ENCODE peak calls at places on chromosomes 2 and 18, in ten cellular contexts. D is T-cell; N is mammary epithelial cell; J is EL; S is stimulated activated CD4-positive, alpha-beta T cell treated with anti-CD3 and anti-CD28 coated beads, Interleukin-1b, Interleukin-23, amount 100 ng/mL, for 24 hours; V is cerebellum; R is NCI-H1092 treated with DMSO at 0.1 percent for 48 hours; P is germinal center; G is stimulated activated CD8-positive, alpha-beta memory T cell treated with anti-CD3 and anti-CD28 coated beads, Interleukin-7, amount 100 ng/mL, for 4 hours; C is NCI-H1436. K is an unnamed sample.

GRCh38 chr2:64405476-64406406 is 48.2 kb upstream of the LGALSL start:
- DNase-seq in D (no peak), N (peak), J (peak), S (no peak), V (no peak), R (no peak), P (no peak), G (no peak), C (no peak), K (no peak)

GRCh38 chr2:112204411-112204810 is 50.4 kb downstream of the ZC3H8 start:
- DNase-seq in D (no peak), N (no peak), J (no peak), S (no peak), V (no peak), R (peak), P (no peak), G (no peak), C (no peak), K (no peak)

GRCh38 chr2:85699325-85699724 is 5.2 kb downstream of the GNLY start:
- DNase-seq in D (no peak), N (no peak), J (no peak), S (no peak), V (no peak), R (no peak), P (no peak), G (no peak), C (no peak), K (no peak)

GRCh38 chr2:186913870-186914269 is 64.9 kb upstream of the ZSWIM2 start:
- DNase-seq in D (no peak), N (no peak), J (no peak), S (no peak), V (no peak), R (no peak), P (no peak), G (no peak), C (no peak), K (peak)

GRCh38 chr2:165293439-165294420 is 54.5 kb downstream of the SCN2A start:
- DNase-seq in D (peak), N (peak), J (peak), S (no peak), V (peak), R (peak), P (peak), G (no peak), C (peak), K (peak)

GRCh38 chr2:215527738-215528137 is 91.9 kb upstream of the FN1 start:
- DNase-seq in D (no peak), N (no peak), J (peak), S (no peak), V (no peak), R (no peak), P (no peak), G (no peak), C (no peak), K (no peak)

GRCh38 chr2:85215074-85216050 is 82.2 kb downstream of the TCF7L1 start:
- DNase-seq in D (no peak), N (peak), J (peak), S (no peak), V (peak), R (peak), P (no peak), G (no peak), C (peak), K (no peak)

GRCh38 chr18:76274470-76275289 is 220.4 kb downstream of the ZNF516 start:
- DNase-seq in D (no peak), N (no peak), J (peak), S (no peak), V (peak), R (peak), P (no peak), G (no peak), C (peak), K (peak)

GRCh38 chr2:231099918-231100317 is 24.9 kb downstream of the HTR2B start:
- DNase-seq in D (no peak), N (no peak), J (no peak), S (no peak), V (no peak), R (no peak), P (no peak), G (no peak), C (no peak), K (no peak)

GRCh38 chr2:236657801-236658200 is 88.2 kb downstream of the ACKR3 start:
- DNase-seq in D (no peak), N (no peak), J (peak), S (no peak), V (no peak), R (no peak), P (no peak), G (no peak), C (no peak), K (no peak)

GRCh38 chr2:109453596-109453995 is 160.2 kb downstream of the SEPTIN10 start:
- DNase-seq in D (no peak), N (no peak), J (no peak), S (no peak), V (no peak), R (no peak), P (no peak), G (no peak), C (no peak), K (no peak)

GRCh38 chr18:79383388-79384056 is 12.2 kb upstream of the NFATC1 start:
- DNase-seq in D (no peak), N (no peak), J (no peak), S (no peak), V (no peak), R (no peak), P (no peak), G (no peak), C (no peak), K (no peak)

GRCh38 chr2:161382747-161383146 is 33.4 kb upstream of the TBR1 start:
- DNase-seq in D (no peak), N (no peak), J (no peak), S (no peak), V (no peak), R (no peak), P (no peak), G (no peak), C (no peak), K (no peak)

GRCh38 chr2:68828887-68829708 is 42.1 kb downstream of the BMP10 start:
- DNase-seq in D (peak), N (peak), J (peak), S (no peak), V (peak), R (no peak), P (peak), G (peak), C (peak), K (no peak)

GRCh38 chr18:24470022-24470618 is 9.7 kb downstream of the HRH4 start:
- DNase-seq in D (no peak), N (no peak), J (no peak), S (no peak), V (no peak), R (peak), P (no peak), G (no peak), C (no peak), K (no peak)

GRCh38 chr2:111701266-111701665 is 182.7 kb downstream of the ANAPC1 start:
- DNase-seq in D (no peak), N (peak), J (no peak), S (no peak), V (no peak), R (no peak), P (no peak), G (no peak), C (no peak), K (no peak)

GRCh38 chr2:172086349-172087190 is 1.3 kb downstream of the DLX1 start:
- DNase-seq in D (peak), N (no peak), J (peak), S (no peak), V (no peak), R (peak), P (no peak), G (peak), C (no peak), K (no peak)

GRCh38 chr2:46175409-46175808 is 121.8 kb upstream of the EPAS1 start:
- DNase-seq in D (no peak), N (no peak), J (peak), S (no peak), V (no peak), R (no peak), P (no peak), G (no peak), C (no peak), K (no peak)

GRCh38 chr18:58213445-58213844 is 169.4 kb downstream of the NEDD4L start:
- DNase-seq in D (no peak), N (peak), J (peak), S (no peak), V (no peak), R (no peak), P (no peak), G (no peak), C (no peak), K (no peak)

GRCh38 chr2:37635359-37636208 is 35.9 kb downstream of the CDC42EP3 start:
- DNase-seq in D (peak), N (peak), J (peak), S (peak), V (no peak), R (no peak), P (no peak), G (peak), C (no peak), K (peak)

GRCh38 chr2:200089756-200090109 is 134.4 kb downstream of the MAIP1 start:
- DNase-seq in D (no peak), N (no peak), J (no peak), S (no peak), V (no peak), R (no peak), P (no peak), G (no peak), C (no peak), K (no peak)

GRCh38 chr2:235513984-235514626 is 20.3 kb downstream of the AGAP1 start:
- DNase-seq in D (no peak), N (no peak), J (no peak), S (no peak), V (no peak), R (no peak), P (no peak), G (no peak), C (no peak), K (no peak)

GRCh38 chr2:224722250-224722649 is 6.1 kb upstream of the CCDC195 start:
- DNase-seq in D (no peak), N (no peak), J (peak), S (no peak), V (no peak), R (no peak), P (no peak), G (no peak), C (no peak), K (no peak)

GRCh38 chr2:107743274-107743673 is 83.4 kb upstream of the RGPD4 start:
- DNase-seq in D (no peak), N (no peak), J (no peak), S (no peak), V (no peak), R (no peak), P (no peak), G (no peak), C (no peak), K (no peak)

GRCh38 chr2:205989291-205990071 is 96.5 kb downstream of the INO80D start:
- DNase-seq in D (no peak), N (no peak), J (no peak), S (no peak), V (no peak), R (no peak), P (no peak), G (no peak), C (no peak), K (no peak)

GRCh38 chr18:48599391-48599790 is 60.6 kb downstream of the CTIF start:
- DNase-seq in D (no peak), N (no peak), J (no peak), S (no peak), V (no peak), R (no peak), P (no peak), G (no peak), C (no peak), K (no peak)

GRCh38 chr2:62010632-62011276 is 105.3 kb downstream of the COMMD1 start:
- DNase-seq in D (no peak), N (no peak), J (no peak), S (no peak), V (no peak), R (no peak), P (no peak), G (no peak), C (no peak), K (no peak)

GRCh38 chr2:227871375-227871788 is at the start of gene DAW1:
- DNase-seq in D (peak), N (no peak), J (peak), S (peak), V (peak), R (no peak), P (peak), G (peak), C (peak), K (peak)